ENCODE peak calls at places on chromosomes 1 and 21, in five cellular contexts. F, P, Q, I and L are unnamed samples.

GRCh38 chr21:40255665-40256064 is 388.4 kb downstream of the PCP4 start:
- DNase-seq in F (no peak), P (no peak), Q (peak; percentile 3), I (no peak), L (no peak)

GRCh38 chr1:44413740-44414139 is 8.7 kb downstream of the RNF220 start:
- DNase-seq in F (no peak), P (no peak), Q (no peak), I (no peak), L (no peak)

GRCh38 chr1:185934476-185935189 is 200.4 kb downstream of the HMCN1 start:
- DNase-seq in F (peak; percentile 78), P (peak; percentile 71), Q (peak; percentile 67), I (no peak), L (peak; percentile 77)

GRCh38 chr1:70038025-70038424 is 167.4 kb downstream of the LRRC40 start:
- DNase-seq in F (peak; percentile 14), P (peak; percentile 33), Q (peak; percentile 54), I (no peak), L (no peak)

GRCh38 chr1:244154528-244154881 is 103.4 kb downstream of the ZBTB18 start:
- DNase-seq in F (no peak), P (no peak), Q (no peak), I (no peak), L (no peak)

GRCh38 chr1:36866168-36866814 is 168.0 kb downstream of the GRIK3 start:
- DNase-seq in F (no peak), P (no peak), Q (no peak), I (no peak), L (no peak)

GRCh38 chr1:152502496-152503180 is 8.0 kb upstream of the LCE5A start:
- DNase-seq in F (peak; percentile 34), P (peak; percentile 22), Q (peak; percentile 99), I (no peak), L (peak; percentile 18)

GRCh38 chr1:230401763-230402294 is 24.3 kb downstream of the PGBD5 start:
- DNase-seq in F (peak; percentile 5), P (peak; percentile 54), Q (no peak), I (no peak), L (peak; percentile 1)

GRCh38 chr1:17903386-17903785 is 148.3 kb downstream of the ACTL8 start:
- DNase-seq in F (no peak), P (peak; percentile 22), Q (no peak), I (no peak), L (peak; percentile 17)

GRCh38 chr1:171998711-171999110 is 157.4 kb downstream of the DNM3 start:
- DNase-seq in F (peak; percentile 9), P (no peak), Q (peak; percentile 33), I (no peak), L (no peak)

GRCh38 chr1:50333595-50333974 is 89.7 kb downstream of the DMRTA2 start:
- DNase-seq in F (peak; percentile 36), P (peak; percentile 55), Q (no peak), I (peak; percentile 82), L (peak; percentile 2)

GRCh38 chr1:164557270-164557669 is 1.7 kb upstream of the PBX1 start:
- DNase-seq in F (no peak), P (no peak), Q (peak; percentile 58), I (no peak), L (peak; percentile 50)

GRCh38 chr1:26703466-26703865 is 7.7 kb downstream of the ARID1A start:
- DNase-seq in F (no peak), P (no peak), Q (no peak), I (no peak), L (peak; percentile 62)

GRCh38 chr1:84991097-84991890 is 5.6 kb downstream of the MCOLN2 start:
- DNase-seq in F (no peak), P (no peak), Q (no peak), I (no peak), L (no peak)

GRCh38 chr1:78141522-78142231 is 95.9 kb downstream of the GIPC2 start:
- DNase-seq in F (no peak), P (no peak), Q (no peak), I (no peak), L (no peak)

GRCh38 chr1:225962440-225962975 is 21.5 kb upstream of the LEFTY2 start:
- DNase-seq in F (peak; percentile 24), P (peak; percentile 33), Q (no peak), I (peak; percentile 84), L (no peak)

GRCh38 chr1:3055051-3055450 is 14.0 kb upstream of the PRDM16 start:
- DNase-seq in F (no peak), P (no peak), Q (no peak), I (no peak), L (no peak)

GRCh38 chr1:231959225-231959884 is 332.8 kb downstream of the DISC1 start:
- DNase-seq in F (no peak), P (no peak), Q (no peak), I (no peak), L (peak; percentile 11)

GRCh38 chr1:180773210-180773865 is 139.4 kb upstream of the KIAA1614 start:
- DNase-seq in F (peak; percentile 79), P (peak; percentile 25), Q (peak; percentile 85), I (no peak), L (peak; percentile 59)

GRCh38 chr1:184388671-184389292 is 2.0 kb downstream of the C1orf21 start:
- DNase-seq in F (no peak), P (no peak), Q (no peak), I (no peak), L (no peak)

GRCh38 chr1:92749024-92749634 is 35.8 kb downstream of the EVI5 start:
- DNase-seq in F (peak; percentile 84), P (peak; percentile 76), Q (peak; percentile 68), I (no peak), L (peak; percentile 73)

GRCh38 chr1:172070055-172070454 is 228.8 kb downstream of the DNM3 start:
- DNase-seq in F (no peak), P (no peak), Q (no peak), I (no peak), L (no peak)

GRCh38 chr1:228955691-228956090 is 220.4 kb downstream of the RHOU start:
- DNase-seq in F (peak; percentile 28), P (peak; percentile 93), Q (peak; percentile 27), I (no peak), L (peak; percentile 86)

GRCh38 chr1:89566761-89567174 is 42.1 kb downstream of the LRRC8B start:
- DNase-seq in F (peak; percentile 75), P (peak; percentile 82), Q (peak; percentile 54), I (peak; percentile 24), L (no peak)

GRCh38 chr1:23563003-23563402 is 3.7 kb upstream of the ID3 start:
- DNase-seq in F (no peak), P (no peak), Q (no peak), I (no peak), L (peak; percentile 44)

GRCh38 chr21:33026299-33026858 is 644 bp downstream of the OLIG2 start:
- DNase-seq in F (no peak), P (no peak), Q (no peak), I (no peak), L (no peak)

DNA sequence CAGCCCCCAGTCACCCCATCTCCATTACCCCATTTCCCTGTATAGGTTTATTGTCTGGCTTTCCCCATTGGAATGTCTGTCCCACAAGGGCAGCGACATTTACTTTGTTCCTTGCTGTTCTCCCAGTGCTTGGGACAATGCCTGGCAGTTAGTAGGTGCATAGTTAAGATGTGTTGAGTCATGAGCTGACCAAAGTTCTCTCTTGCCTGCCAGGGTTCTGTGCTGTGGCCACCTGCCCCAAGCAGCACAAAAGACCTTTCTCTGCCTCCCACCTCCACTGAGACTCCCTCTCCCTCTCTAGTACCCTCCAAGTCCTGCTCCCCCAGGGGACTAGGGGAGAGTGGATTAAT is 40.0 kb downstream of the TMCO4 start:
- DNase-seq in F (peak; percentile 44), P (no peak), Q (no peak), I (no peak), L (peak; percentile 27)
- TF ChIP-seq CTCF in F (no peak), P (no peak), Q (no peak), I (no peak), L (no peak)

GRCh38 chr1:161191971-161192370 is 6.9 kb downstream of the ADAMTS4 start:
- DNase-seq in F (no peak), P (no peak), Q (no peak), I (no peak), L (no peak)

GRCh38 chr1:161195171-161195570 is 3.7 kb downstream of the ADAMTS4 start:
- DNase-seq in F (no peak), P (no peak), Q (no peak), I (no peak), L (no peak)

GRCh38 chr1:161192476-161193465 is 6.1 kb downstream of the ADAMTS4 start:
- DNase-seq in F (peak; percentile 85), P (peak; percentile 83), Q (peak; percentile 51), I (peak; percentile 68), L (peak; percentile 78)

GRCh38 chr1:161196111-161196510 is 2.7 kb downstream of the ADAMTS4 start:
- DNase-seq in F (no peak), P (no peak), Q (no peak), I (no peak), L (no peak)

GRCh38 chr1:161193561-161194235 is 5.2 kb downstream of the ADAMTS4 start:
- DNase-seq in F (peak; percentile 43), P (no peak), Q (no peak), I (no peak), L (no peak)
- TF ChIP-seq CTCF in F (peak; percentile 22), P (no peak), Q (no peak), I (no peak), L (no peak)

GRCh38 chr1:80218112-80218511 is 1211.6 kb upstream of the ADGRL4 start:
- DNase-seq in F (peak; percentile 78), P (peak; percentile 72), Q (peak; percentile 75), I (no peak), L (peak; percentile 68)
- TF ChIP-seq CTCF in F (peak; percentile 57), P (peak; percentile 67), Q (peak; percentile 43), I (peak; percentile 69), L (peak; percentile 66)

GRCh38 chr1:154938604-154939399 is 2.3 kb upstream of the PMVK start:
- DNase-seq in F (no peak), P (no peak), Q (peak; percentile 48), I (no peak), L (no peak)

GRCh38 chr1:154937988-154938386 is 1.5 kb upstream of the PMVK start:
- DNase-seq in F (no peak), P (no peak), Q (peak; percentile 64), I (no peak), L (no peak)

GRCh38 chr1:154935749-154936415 is 637 bp downstream of the PMVK start:
- DNase-seq in F (no peak), P (no peak), Q (no peak), I (no peak), L (no peak)

GRCh38 chr1:154936416-154937050 is at the start of gene PMVK:
- DNase-seq in F (peak; percentile 98), P (peak; percentile 98), Q (peak; percentile 84), I (peak; percentile 91), L (peak; percentile 98)

DNA sequence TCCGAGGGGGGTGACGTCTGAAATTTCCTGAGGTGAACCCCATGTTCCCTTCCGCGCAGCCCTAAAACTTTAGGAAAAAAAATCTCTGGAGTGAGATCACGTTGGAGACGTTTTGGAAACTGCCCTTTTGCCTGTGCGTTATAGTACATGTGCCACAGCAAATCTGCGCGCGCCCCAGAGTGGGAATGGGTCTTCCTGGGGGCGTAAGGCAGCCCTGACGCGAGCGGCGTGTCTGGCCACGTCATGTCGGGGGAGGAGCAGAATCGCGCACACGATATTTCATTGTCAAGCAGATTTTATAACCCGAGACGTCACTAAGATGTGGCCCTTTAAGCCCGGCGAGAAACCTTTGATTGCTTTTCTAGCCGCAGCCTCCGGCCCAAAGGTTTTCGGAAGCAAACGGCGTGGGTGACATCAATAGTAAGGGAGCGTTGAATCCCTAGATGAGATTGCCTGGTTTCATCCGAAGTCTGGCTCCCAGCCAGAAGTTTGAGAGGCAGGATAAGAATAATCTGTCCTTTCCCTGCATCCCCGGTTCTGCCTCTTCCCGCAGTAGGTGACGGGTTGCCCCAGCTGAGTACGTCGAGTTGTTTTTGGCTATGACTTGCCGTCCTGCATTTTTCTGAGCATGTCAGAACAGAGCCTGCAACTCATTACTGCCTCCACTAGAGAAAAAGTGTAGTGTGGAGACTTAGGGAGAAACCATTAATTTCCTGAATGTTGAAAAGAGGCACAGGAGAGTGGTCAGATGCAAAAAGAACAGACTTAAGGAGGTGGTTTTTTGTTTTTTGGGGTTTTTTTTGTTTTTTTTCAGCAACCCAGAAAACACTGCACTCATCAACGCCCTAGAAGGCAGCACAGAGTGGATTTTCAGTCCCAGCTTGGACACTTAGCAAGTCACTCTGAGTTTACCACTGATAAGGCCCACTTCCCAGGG is 800 bp upstream of the PMVK start:
- DNase-seq in F (peak; percentile 97), P (peak; percentile 98), Q (peak; percentile 94), I (peak; percentile 82), L (peak; percentile 98)
- TF ChIP-seq CTCF in F (peak; percentile 28), P (peak; percentile 37), Q (no peak), I (peak; percentile 8), L (peak; percentile 33)